ENCODE peak calls at places on chromosomes 6 and 20, in nine cellular contexts. One of them, this sample, is unnamed.

GRCh38 chr6:79646006-79646405 is 14.9 kb downstream of the SH3BGRL2 start:
- DNase-seq in right atrium auricular region: no peak
- DNase-seq in lower leg skin: no peak
- DNase-seq in tibial nerve: no peak
- DNase-seq in AG09309: no peak
- DNase-seq in IMR-90: no peak
- DNase-seq in brain microvascular endothelial cell: no peak
- DNase-seq in CD8-positive, alpha-beta T cell: peak
- DNase-seq in dorsolateral prefrontal cortex: no peak
- DNase-seq in this sample: no peak

GRCh38 chr20:35663813-35664543 is 722 bp downstream of the CPNE1 start:
- DNase-seq in right atrium auricular region: peak
- DNase-seq in lower leg skin: peak
- DNase-seq in tibial nerve: no peak
- DNase-seq in AG09309: no peak
- DNase-seq in IMR-90: peak
- DNase-seq in brain microvascular endothelial cell: no peak
- DNase-seq in CD8-positive, alpha-beta T cell: peak
- DNase-seq in dorsolateral prefrontal cortex: peak
- DNase-seq in this sample: peak

GRCh38 chr6:133184798-133185380 is 56.3 kb upstream of the EYA4 start:
- DNase-seq in right atrium auricular region: no peak
- DNase-seq in lower leg skin: no peak
- DNase-seq in tibial nerve: no peak
- DNase-seq in AG09309: no peak
- DNase-seq in IMR-90: peak
- DNase-seq in brain microvascular endothelial cell: no peak
- DNase-seq in CD8-positive, alpha-beta T cell: no peak
- DNase-seq in dorsolateral prefrontal cortex: no peak
- DNase-seq in this sample: no peak

GRCh38 chr6:145814035-145814500 is 527 bp downstream of the FBXO30 start:
- DNase-seq in right atrium auricular region: no peak
- DNase-seq in lower leg skin: no peak
- DNase-seq in tibial nerve: no peak
- DNase-seq in AG09309: peak
- DNase-seq in IMR-90: no peak
- DNase-seq in brain microvascular endothelial cell: peak
- DNase-seq in CD8-positive, alpha-beta T cell: no peak
- DNase-seq in dorsolateral prefrontal cortex: no peak
- DNase-seq in this sample: peak

GRCh38 chr6:47492355-47492754 is 14.8 kb downstream of the CD2AP start:
- DNase-seq in right atrium auricular region: no peak
- DNase-seq in lower leg skin: no peak
- DNase-seq in tibial nerve: no peak
- DNase-seq in AG09309: no peak
- DNase-seq in IMR-90: no peak
- DNase-seq in brain microvascular endothelial cell: no peak
- DNase-seq in CD8-positive, alpha-beta T cell: no peak
- DNase-seq in dorsolateral prefrontal cortex: no peak
- DNase-seq in this sample: no peak

GRCh38 chr20:37651932-37652331 is 41.9 kb upstream of the CTNNBL1 start:
- DNase-seq in right atrium auricular region: no peak
- DNase-seq in lower leg skin: no peak
- DNase-seq in tibial nerve: no peak
- DNase-seq in AG09309: no peak
- DNase-seq in IMR-90: no peak
- DNase-seq in brain microvascular endothelial cell: no peak
- DNase-seq in CD8-positive, alpha-beta T cell: no peak
- DNase-seq in dorsolateral prefrontal cortex: peak
- DNase-seq in this sample: no peak

GRCh38 chr6:2988076-2988425 is 11.6 kb upstream of the NQO2 start:
- DNase-seq in right atrium auricular region: no peak
- DNase-seq in lower leg skin: no peak
- DNase-seq in tibial nerve: no peak
- DNase-seq in AG09309: no peak
- DNase-seq in IMR-90: no peak
- DNase-seq in brain microvascular endothelial cell: no peak
- DNase-seq in CD8-positive, alpha-beta T cell: no peak
- DNase-seq in dorsolateral prefrontal cortex: no peak
- DNase-seq in this sample: no peak

GRCh38 chr20:58019027-58019849 is 209.2 kb downstream of the ANKRD60 start:
- DNase-seq in right atrium auricular region: peak
- DNase-seq in lower leg skin: peak
- DNase-seq in tibial nerve: no peak
- DNase-seq in AG09309: peak
- DNase-seq in IMR-90: peak
- DNase-seq in brain microvascular endothelial cell: peak
- DNase-seq in CD8-positive, alpha-beta T cell: no peak
- DNase-seq in dorsolateral prefrontal cortex: no peak
- DNase-seq in this sample: no peak

GRCh38 chr6:152502421-152503188 is 134.6 kb downstream of the SYNE1 start:
- DNase-seq in right atrium auricular region: no peak
- DNase-seq in lower leg skin: no peak
- DNase-seq in tibial nerve: no peak
- DNase-seq in AG09309: no peak
- DNase-seq in IMR-90: peak
- DNase-seq in brain microvascular endothelial cell: no peak
- DNase-seq in CD8-positive, alpha-beta T cell: no peak
- DNase-seq in dorsolateral prefrontal cortex: no peak
- DNase-seq in this sample: no peak

GRCh38 chr20:45909336-45909808 is 2.6 kb downstream of the PLTP start:
- DNase-seq in right atrium auricular region: no peak
- DNase-seq in lower leg skin: no peak
- DNase-seq in tibial nerve: no peak
- DNase-seq in AG09309: no peak
- DNase-seq in IMR-90: no peak
- DNase-seq in brain microvascular endothelial cell: no peak
- DNase-seq in CD8-positive, alpha-beta T cell: no peak
- DNase-seq in dorsolateral prefrontal cortex: no peak
- DNase-seq in this sample: no peak

GRCh38 chr6:75287424-75287823 is 2.8 kb upstream of the TMEM30A start:
- DNase-seq in right atrium auricular region: no peak
- DNase-seq in lower leg skin: no peak
- DNase-seq in tibial nerve: no peak
- DNase-seq in AG09309: no peak
- DNase-seq in IMR-90: no peak
- DNase-seq in brain microvascular endothelial cell: no peak
- DNase-seq in CD8-positive, alpha-beta T cell: no peak
- DNase-seq in dorsolateral prefrontal cortex: no peak
- DNase-seq in this sample: no peak

GRCh38 chr6:66526061-66526460 is 819.0 kb upstream of the EYS start:
- DNase-seq in right atrium auricular region: no peak
- DNase-seq in lower leg skin: no peak
- DNase-seq in tibial nerve: no peak
- DNase-seq in AG09309: no peak
- DNase-seq in IMR-90: no peak
- DNase-seq in brain microvascular endothelial cell: no peak
- DNase-seq in CD8-positive, alpha-beta T cell: no peak
- DNase-seq in dorsolateral prefrontal cortex: no peak
- DNase-seq in this sample: no peak

GRCh38 chr6:75113446-75113845 is 92.4 kb downstream of the COL12A1 start:
- DNase-seq in right atrium auricular region: no peak
- DNase-seq in lower leg skin: no peak
- DNase-seq in tibial nerve: no peak
- DNase-seq in AG09309: no peak
- DNase-seq in IMR-90: peak
- DNase-seq in brain microvascular endothelial cell: no peak
- DNase-seq in CD8-positive, alpha-beta T cell: no peak
- DNase-seq in dorsolateral prefrontal cortex: no peak
- DNase-seq in this sample: no peak

GRCh38 chr20:53949319-53949839 is 121.0 kb downstream of the BCAS1 start:
- DNase-seq in right atrium auricular region: no peak
- DNase-seq in lower leg skin: peak
- DNase-seq in tibial nerve: no peak
- DNase-seq in AG09309: peak
- DNase-seq in IMR-90: peak
- DNase-seq in brain microvascular endothelial cell: peak
- DNase-seq in CD8-positive, alpha-beta T cell: peak
- DNase-seq in dorsolateral prefrontal cortex: no peak
- DNase-seq in this sample: peak
- H3K4me3 ChIP-seq in right atrium auricular region: no peak
- H3K4me3 ChIP-seq in lower leg skin: no peak
- H3K4me3 ChIP-seq in tibial nerve: no peak
- H3K4me3 ChIP-seq in AG09309: no peak
- H3K4me3 ChIP-seq in IMR-90: no peak
- H3K4me3 ChIP-seq in brain microvascular endothelial cell: no peak
- H3K4me3 ChIP-seq in CD8-positive, alpha-beta T cell: peak
- H3K4me3 ChIP-seq in dorsolateral prefrontal cortex: no peak
- H3K4me3 ChIP-seq in this sample: no peak

DNA sequence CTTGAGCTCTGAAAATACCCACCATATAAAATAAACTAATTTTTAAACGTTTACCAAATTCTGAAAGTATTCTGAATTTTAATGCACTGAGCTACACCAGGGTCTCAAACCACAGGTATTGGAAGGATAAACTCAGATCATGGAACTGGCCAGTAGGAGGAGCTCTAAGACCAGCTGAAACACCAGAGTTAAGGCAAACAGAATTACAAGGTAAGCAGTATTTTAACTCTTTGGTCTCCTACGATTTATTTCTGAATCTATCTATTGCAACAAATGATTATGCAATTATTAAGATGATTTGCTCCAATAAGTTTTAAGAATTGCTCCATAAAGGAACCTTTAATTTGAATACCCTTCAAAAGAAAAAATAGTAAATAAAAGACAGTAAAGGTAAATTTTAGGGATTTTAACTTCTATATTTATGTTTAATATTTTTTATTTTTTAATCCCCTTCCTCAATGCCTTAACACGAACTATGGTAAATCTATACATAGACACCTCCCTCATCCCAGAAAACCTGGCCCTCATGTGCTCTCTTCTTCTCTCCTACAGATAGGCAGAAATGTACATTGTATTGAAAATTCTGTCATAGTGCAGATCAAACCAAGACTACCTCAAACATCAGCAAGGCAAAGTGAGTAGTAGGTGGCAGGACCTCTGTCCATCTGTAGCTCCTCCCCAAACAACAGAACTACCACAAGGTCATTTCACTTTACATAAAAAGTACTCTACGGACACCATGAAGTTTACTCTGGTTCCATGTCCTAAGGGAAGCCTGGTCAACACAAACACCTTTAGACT is 58.4 kb downstream of the SMLR1 start:
- DNase-seq in right atrium auricular region: no peak
- DNase-seq in lower leg skin: no peak
- DNase-seq in tibial nerve: no peak
- DNase-seq in AG09309: no peak
- DNase-seq in IMR-90: peak
- DNase-seq in brain microvascular endothelial cell: peak
- DNase-seq in CD8-positive, alpha-beta T cell: peak
- DNase-seq in dorsolateral prefrontal cortex: peak
- DNase-seq in this sample: peak
- H3K4me3 ChIP-seq in right atrium auricular region: no peak
- H3K4me3 ChIP-seq in lower leg skin: no peak
- H3K4me3 ChIP-seq in tibial nerve: no peak
- H3K4me3 ChIP-seq in AG09309: no peak
- H3K4me3 ChIP-seq in IMR-90: no peak
- H3K4me3 ChIP-seq in brain microvascular endothelial cell: no peak
- H3K4me3 ChIP-seq in CD8-positive, alpha-beta T cell: no peak
- H3K4me3 ChIP-seq in dorsolateral prefrontal cortex: no peak
- H3K4me3 ChIP-seq in this sample: no peak

GRCh38 chr6:106103728-106104109 is 17.6 kb downstream of the PRDM1 start:
- DNase-seq in right atrium auricular region: no peak
- DNase-seq in lower leg skin: no peak
- DNase-seq in tibial nerve: no peak
- DNase-seq in AG09309: no peak
- DNase-seq in IMR-90: no peak
- DNase-seq in brain microvascular endothelial cell: no peak
- DNase-seq in CD8-positive, alpha-beta T cell: no peak
- DNase-seq in dorsolateral prefrontal cortex: no peak
- DNase-seq in this sample: no peak

GRCh38 chr6:106104476-106104875 is 18.3 kb downstream of the PRDM1 start:
- DNase-seq in right atrium auricular region: no peak
- DNase-seq in lower leg skin: no peak
- DNase-seq in tibial nerve: no peak
- DNase-seq in AG09309: no peak
- DNase-seq in IMR-90: no peak
- DNase-seq in brain microvascular endothelial cell: no peak
- DNase-seq in CD8-positive, alpha-beta T cell: no peak
- DNase-seq in dorsolateral prefrontal cortex: no peak
- DNase-seq in this sample: no peak

GRCh38 chr6:106102034-106102433 is 15.9 kb downstream of the PRDM1 start:
- DNase-seq in right atrium auricular region: no peak
- DNase-seq in lower leg skin: no peak
- DNase-seq in tibial nerve: no peak
- DNase-seq in AG09309: no peak
- DNase-seq in IMR-90: no peak
- DNase-seq in brain microvascular endothelial cell: no peak
- DNase-seq in CD8-positive, alpha-beta T cell: no peak
- DNase-seq in dorsolateral prefrontal cortex: no peak
- DNase-seq in this sample: no peak

GRCh38 chr6:106101466-106101865 is 15.3 kb downstream of the PRDM1 start:
- DNase-seq in right atrium auricular region: no peak
- DNase-seq in lower leg skin: no peak
- DNase-seq in tibial nerve: no peak
- DNase-seq in AG09309: no peak
- DNase-seq in IMR-90: no peak
- DNase-seq in brain microvascular endothelial cell: no peak
- DNase-seq in CD8-positive, alpha-beta T cell: no peak
- DNase-seq in dorsolateral prefrontal cortex: no peak
- DNase-seq in this sample: no peak

DNA sequence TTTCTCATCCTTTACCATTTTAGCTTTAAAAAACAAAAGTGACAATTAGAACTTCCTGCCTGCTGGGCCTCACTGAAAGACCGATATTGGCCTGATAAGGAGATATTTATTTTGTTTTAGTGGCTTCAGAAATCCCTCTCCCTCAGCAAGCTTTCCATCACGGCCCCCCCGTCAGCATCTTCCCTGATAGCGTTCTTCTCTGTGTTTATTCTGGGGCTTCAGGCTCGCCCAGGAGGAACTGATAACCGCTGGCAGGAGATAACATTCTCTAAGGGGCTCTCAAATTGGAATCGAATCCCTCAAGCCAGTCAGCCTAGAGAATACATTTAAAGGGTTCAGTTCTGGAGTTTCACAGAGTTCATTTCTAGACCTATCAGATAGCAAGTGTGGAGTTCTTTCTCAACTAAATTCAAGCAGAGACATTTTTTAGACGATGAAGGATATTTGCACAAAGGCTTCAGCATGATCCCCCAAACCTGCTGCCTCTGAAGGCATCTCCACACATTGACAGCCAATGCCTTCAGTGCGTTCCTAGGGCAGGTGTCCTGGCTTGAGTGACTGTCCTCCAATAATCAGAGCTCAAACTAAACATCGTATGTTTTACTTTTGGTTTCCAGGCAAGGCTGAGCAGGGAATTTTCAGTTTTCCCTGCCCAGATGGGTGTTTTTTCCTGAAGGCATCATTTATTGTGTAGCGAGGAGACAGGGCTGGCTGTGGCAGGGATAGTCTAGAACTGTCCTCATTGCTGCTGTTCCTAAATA is 17.0 kb downstream of the PRDM1 start:
- DNase-seq in right atrium auricular region: no peak
- DNase-seq in lower leg skin: no peak
- DNase-seq in tibial nerve: no peak
- DNase-seq in AG09309: no peak
- DNase-seq in IMR-90: no peak
- DNase-seq in brain microvascular endothelial cell: no peak
- DNase-seq in CD8-positive, alpha-beta T cell: no peak
- DNase-seq in dorsolateral prefrontal cortex: no peak
- DNase-seq in this sample: no peak
- H3K4me3 ChIP-seq in right atrium auricular region: no peak
- H3K4me3 ChIP-seq in lower leg skin: no peak
- H3K4me3 ChIP-seq in tibial nerve: no peak
- H3K4me3 ChIP-seq in AG09309: no peak
- H3K4me3 ChIP-seq in IMR-90: peak
- H3K4me3 ChIP-seq in brain microvascular endothelial cell: no peak
- H3K4me3 ChIP-seq in CD8-positive, alpha-beta T cell: peak
- H3K4me3 ChIP-seq in dorsolateral prefrontal cortex: no peak
- H3K4me3 ChIP-seq in this sample: peak

GRCh38 chr6:130696806-130697205 is 130.4 kb upstream of the SMLR1 start:
- DNase-seq in right atrium auricular region: no peak
- DNase-seq in lower leg skin: no peak
- DNase-seq in tibial nerve: no peak
- DNase-seq in AG09309: no peak
- DNase-seq in IMR-90: peak
- DNase-seq in brain microvascular endothelial cell: peak
- DNase-seq in CD8-positive, alpha-beta T cell: no peak
- DNase-seq in dorsolateral prefrontal cortex: no peak
- DNase-seq in this sample: no peak
- H3K4me3 ChIP-seq in right atrium auricular region: no peak
- H3K4me3 ChIP-seq in lower leg skin: no peak
- H3K4me3 ChIP-seq in tibial nerve: no peak
- H3K4me3 ChIP-seq in AG09309: no peak
- H3K4me3 ChIP-seq in IMR-90: no peak
- H3K4me3 ChIP-seq in brain microvascular endothelial cell: no peak
- H3K4me3 ChIP-seq in CD8-positive, alpha-beta T cell: no peak
- H3K4me3 ChIP-seq in dorsolateral prefrontal cortex: no peak
- H3K4me3 ChIP-seq in this sample: no peak

This sample was measured in Peyer's patch.